ENCODE peak calls at places on chromosomes 5 and 9, in ten cellular contexts. Q is glutamatergic neuron; G is fibroblast of pulmonary artery; M is substantia nigra; W is stimulated activated CD8-positive, alpha-beta memory T cell treated with anti-CD3 and anti-CD28 coated beads, Interleukin-15, amount 100 ng/mL, for 24 hours; N is MV-4-11; Z is amniotic epithelial cell; O is NCI-H2107; U is activated effector memory CD4-positive, alpha-beta T cell treated with Interleukin-2 at 50 U/mL for 16 hours; B is midbrain. K is an unnamed sample.

GRCh38 chr5:160470437-160471341 is 49.0 kb downstream of the PTTG1 start:
- DNase-seq in Q (no peak), G (peak), M (no peak), W (no peak), N (peak), Z (peak), O (no peak), U (no peak), B (no peak), K (peak)

GRCh38 chr5:12284604-12285003 is 380.4 kb upstream of the CTNND2 start:
- DNase-seq in Q (no peak), G (no peak), M (no peak), W (no peak), N (no peak), Z (no peak), O (no peak), U (no peak), B (no peak), K (no peak)

GRCh38 chr5:158126442-158127399 is 267.8 kb upstream of the CLINT1 start:
- DNase-seq in Q (no peak), G (no peak), M (no peak), W (no peak), N (no peak), Z (no peak), O (no peak), U (no peak), B (no peak), K (no peak)

GRCh38 chr9:19999491-20000057 is 210.7 kb upstream of the SLC24A2 start:
- DNase-seq in Q (no peak), G (peak), M (no peak), W (no peak), N (peak), Z (peak), O (no peak), U (no peak), B (no peak), K (peak)

GRCh38 chr9:135165756-135166519 is 78.5 kb downstream of the OLFM1 start:
- DNase-seq in Q (no peak), G (no peak), M (no peak), W (no peak), N (no peak), Z (no peak), O (no peak), U (no peak), B (no peak), K (no peak)

GRCh38 chr5:142748132-142748531 is 22.0 kb upstream of the ARHGAP26 start:
- DNase-seq in Q (no peak), G (peak), M (no peak), W (no peak), N (no peak), Z (no peak), O (no peak), U (no peak), B (no peak), K (no peak)

GRCh38 chr5:14171621-14172020 is 28.5 kb downstream of the TRIO start:
- DNase-seq in Q (no peak), G (peak), M (no peak), W (no peak), N (peak), Z (peak), O (no peak), U (no peak), B (no peak), K (no peak)

GRCh38 chr5:142597546-142598337 is 88.1 kb downstream of the FGF1 start:
- DNase-seq in Q (peak), G (peak), M (no peak), W (no peak), N (no peak), Z (peak), O (no peak), U (no peak), B (peak), K (peak)

GRCh38 chr9:120942186-120943001 is 15.8 kb upstream of the TRAF1 start:
- DNase-seq in Q (no peak), G (no peak), M (no peak), W (no peak), N (no peak), Z (peak), O (no peak), U (no peak), B (peak), K (no peak)

GRCh38 chr9:84514421-84514820 is 155.1 kb upstream of the NTRK2 start:
- DNase-seq in Q (no peak), G (no peak), M (no peak), W (no peak), N (no peak), Z (no peak), O (no peak), U (no peak), B (no peak), K (no peak)

GRCh38 chr9:90600029-90600428 is 42.6 kb downstream of the DIRAS2 start:
- DNase-seq in Q (no peak), G (no peak), M (no peak), W (no peak), N (no peak), Z (no peak), O (no peak), U (no peak), B (no peak), K (no peak)

GRCh38 chr9:113155911-113156559 is 5.2 kb downstream of the SLC31A2 start:
- DNase-seq in Q (no peak), G (no peak), M (no peak), W (no peak), N (peak), Z (no peak), O (no peak), U (no peak), B (no peak), K (no peak)

GRCh38 chr9:69582018-69582417 is 90.2 kb downstream of the APBA1 start:
- DNase-seq in Q (no peak), G (no peak), M (no peak), W (no peak), N (no peak), Z (no peak), O (no peak), U (no peak), B (no peak), K (no peak)

GRCh38 chr5:90097082-90097477 is 312.5 kb downstream of the CETN3 start:
- DNase-seq in Q (no peak), G (no peak), M (no peak), W (no peak), N (no peak), Z (no peak), O (no peak), U (no peak), B (no peak), K (no peak)

GRCh38 chr5:139637438-139638089 is 10.6 kb upstream of the CXXC5 start:
- DNase-seq in Q (peak), G (peak), M (peak), W (no peak), N (peak), Z (peak), O (peak), U (no peak), B (peak), K (no peak)

GRCh38 chr5:133145436-133146143 is 93.8 kb downstream of the HSPA4 start:
- DNase-seq in Q (peak), G (no peak), M (no peak), W (no peak), N (peak), Z (no peak), O (no peak), U (no peak), B (no peak), K (no peak)

GRCh38 chr9:113370806-113371325 is 5.9 kb downstream of the HDHD3 start:
- DNase-seq in Q (no peak), G (no peak), M (no peak), W (no peak), N (no peak), Z (no peak), O (no peak), U (no peak), B (no peak), K (no peak)

K was measured in dermis microvascular lymphatic vessel endothelial cell.